ENCODE peak calls at places on chromosomes 2 and 18, in eight cellular contexts. Z, X, T, W, Q, S, K and F are unnamed samples.

GRCh38 chr2:224104668-224105386 is 65.7 kb upstream of the SERPINE2 start:
- DNase-seq in T (no peak), W (no peak), S (no peak), Q (no peak), Z (no peak), X (no peak), K (no peak), F (no peak)

GRCh38 chr2:38246105-38246504 is 131.0 kb downstream of the ATL2 start:
- DNase-seq in S (no peak), Q (no peak), K (no peak), Z (no peak), T (no peak), X (no peak), W (no peak), F (no peak)

GRCh38 chr2:241936457-241937133 is 67.1 kb downstream of the RTP5 start:
- DNase-seq in S (no peak), K (no peak), Q (no peak), Z (no peak), W (no peak), X (peak; percentile 71), T (no peak), F (no peak)

GRCh38 chr2:154394600-154394999 is 303.9 kb upstream of the KCNJ3 start:
- DNase-seq in Z (no peak), T (no peak), Q (no peak), X (no peak), K (no peak), W (no peak), S (no peak), F (no peak)

GRCh38 chr2:48251437-48252148 is 278.4 kb upstream of the STON1 start:
- DNase-seq in S (no peak), X (no peak), Z (no peak), T (no peak), Q (no peak), W (no peak), K (no peak), F (no peak)

GRCh38 chr2:232339121-232340081 is 39.1 kb upstream of the ALPP start:
- DNase-seq in X (peak; percentile 76), W (no peak), T (no peak), Z (no peak), K (no peak), Q (no peak), S (no peak), F (no peak)

GRCh38 chr18:80065705-80066104 is 31.5 kb downstream of the RBFA start:
- DNase-seq in K (no peak), Z (no peak), Q (no peak), X (no peak), S (no peak), W (no peak), T (no peak), F (no peak)

GRCh38 chr2:76613330-76613729 is 902.6 kb upstream of the GCFC2 start:
- DNase-seq in K (peak; percentile 2), S (no peak), Q (no peak), Z (no peak), T (no peak), X (peak; percentile 41), W (no peak), F (no peak)

GRCh38 chr2:9297156-9297555 is 90.5 kb downstream of the ASAP2 start:
- DNase-seq in T (no peak), S (no peak), W (no peak), Z (no peak), Q (no peak), X (no peak), K (no peak), F (peak; percentile 49)

GRCh38 chr2:162828545-162828944 is 10.0 kb downstream of the KCNH7 start:
- DNase-seq in K (no peak), W (peak; percentile 59), S (no peak), T (no peak), Z (no peak), Q (no peak), X (no peak), F (no peak)

GRCh38 chr2:136858656-136859055 is 93.3 kb downstream of the THSD7B start:
- DNase-seq in K (no peak), S (no peak), W (no peak), Q (no peak), Z (no peak), X (no peak), T (no peak), F (no peak)

GRCh38 chr18:11260963-11261441 is 111.6 kb upstream of the PIEZO2 start:
- DNase-seq in K (no peak), W (no peak), T (peak; percentile 6), S (no peak), Z (peak; percentile 88), X (peak; percentile 57), Q (no peak), F (no peak)

GRCh38 chr18:33231474-33232317 is 208.8 kb downstream of the CCDC178 start:
- DNase-seq in Q (peak; percentile 71), S (peak; percentile 75), Z (peak; percentile 92), T (peak; percentile 32), K (peak; percentile 77), X (peak; percentile 92), W (peak; percentile 89), F (peak; percentile 80)

GRCh38 chr2:49255325-49256023 is 101.2 kb upstream of the FSHR start:
- DNase-seq in X (no peak), Z (no peak), W (peak; percentile 10), Q (peak; percentile 6), S (peak; percentile 57), T (no peak), K (no peak), F (no peak)

GRCh38 chr2:26683583-26683982 is 8.9 kb upstream of the KCNK3 start:
- DNase-seq in S (no peak), Z (no peak), T (no peak), W (no peak), K (no peak), Q (no peak), X (no peak), F (no peak)

GRCh38 chr2:240797500-240797895 is 22.5 kb downstream of the KIF1A start:
- DNase-seq in X (no peak), T (no peak), S (no peak), K (no peak), Q (no peak), Z (no peak), W (no peak), F (no peak)

GRCh38 chr2:160469615-160470204 is 23.9 kb downstream of the RBMS1 start:
- DNase-seq in W (no peak), Q (no peak), T (peak; percentile 34), S (peak; percentile 48), X (no peak), K (no peak), Z (no peak), F (no peak)
- H3K27ac ChIP-seq in W (peak overlapping the region; percentile 68), Q (no peak overlapping the region), T (no peak overlapping the region), S (no peak overlapping the region), X (no peak overlapping the region), K (no peak overlapping the region), Z (no peak overlapping the region), F (no peak overlapping the region)

DNA sequence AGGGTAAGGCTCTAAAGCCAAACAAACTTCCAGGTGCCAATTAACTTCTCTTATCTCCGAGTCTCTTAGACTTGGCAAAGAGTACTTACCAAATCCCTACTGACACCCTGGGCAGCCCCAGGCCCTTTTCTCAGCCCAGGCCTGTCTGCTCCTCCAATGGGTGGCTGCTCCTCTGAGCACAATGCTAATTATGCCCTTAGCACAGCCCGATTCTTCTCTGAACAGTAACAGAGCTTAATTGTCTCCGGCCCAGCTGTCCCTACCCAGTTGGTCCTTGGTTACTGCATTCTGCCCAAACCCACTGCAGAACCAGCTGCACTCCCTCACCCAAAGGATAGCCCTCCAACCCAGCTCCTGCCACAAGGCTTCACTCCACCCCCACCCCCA is 110.3 kb downstream of the SMAD7 start:
- DNase-seq in S (no peak), X (no peak), Z (no peak), Q (no peak), K (no peak), T (no peak), W (no peak), F (no peak)
- H3K27ac ChIP-seq in S (peak overlapping the region; percentile 87), X (no peak overlapping the region), Z (no peak overlapping the region), Q (no peak overlapping the region), K (no peak overlapping the region), T (no peak overlapping the region), W (no peak overlapping the region), F (no peak overlapping the region)

GRCh38 chr2:4915348-4915747 is 776.8 kb upstream of the SOX11 start:
- DNase-seq in X (no peak), T (no peak), S (no peak), W (no peak), K (peak; percentile 35), Z (no peak), Q (no peak), F (no peak)

GRCh38 chr2:4914551-4914950 is 777.6 kb upstream of the SOX11 start:
- DNase-seq in K (peak; percentile 61), Q (no peak), X (no peak), Z (no peak), W (peak; percentile 34), T (peak; percentile 2), S (peak; percentile 1), F (peak; percentile 86)

GRCh38 chr2:4903676-4904348 is 788.4 kb upstream of the SOX11 start:
- DNase-seq in X (no peak), Q (no peak), K (no peak), T (no peak), S (no peak), Z (no peak), W (no peak), F (no peak)

DNA sequence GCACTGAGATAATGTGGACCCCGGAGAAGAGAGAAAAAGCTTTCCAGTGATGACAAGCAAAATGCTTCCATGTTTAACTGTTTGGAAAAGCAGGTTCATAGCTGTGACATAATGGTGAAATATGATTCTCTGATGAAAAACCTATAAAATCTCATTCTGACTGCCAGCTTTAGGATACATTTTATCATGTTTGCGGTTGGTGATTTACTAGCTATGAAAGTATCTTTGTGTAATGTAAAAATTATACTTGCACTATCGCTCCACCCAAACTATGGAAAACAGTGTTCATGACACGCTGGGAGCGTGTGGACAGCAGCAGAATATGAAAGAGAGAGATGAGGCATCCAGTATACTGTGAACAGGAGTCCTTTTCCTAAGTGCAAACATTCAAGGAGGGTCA is 782.7 kb upstream of the SOX11 start:
- DNase-seq in W (no peak), X (no peak), T (no peak), Z (no peak), K (no peak), Q (no peak), S (no peak), F (no peak)
- H3K27ac ChIP-seq in W (no peak overlapping the region), X (no peak overlapping the region), T (no peak overlapping the region), Z (no peak overlapping the region), K (no peak overlapping the region), Q (no peak overlapping the region), S (no peak overlapping the region), F (no peak overlapping the region)

GRCh38 chr2:74550231-74550630 is 3.5 kb downstream of the LOXL3 start:
- DNase-seq in X (no peak), Z (no peak), Q (no peak), T (no peak), K (no peak), S (no peak), W (no peak), F (no peak)

GRCh38 chr2:74551530-74551929 is 2.2 kb downstream of the LOXL3 start:
- DNase-seq in K (no peak), S (no peak), X (no peak), Z (no peak), W (no peak), Q (no peak), T (no peak), F (no peak)

GRCh38 chr2:74548285-74548918 is 5.3 kb downstream of the LOXL3 start:
- DNase-seq in S (no peak), X (peak; percentile 51), T (no peak), Q (no peak), W (no peak), Z (peak; percentile 41), K (peak; percentile 29), F (no peak)

GRCh38 chr2:74548919-74549684 is 4.6 kb downstream of the LOXL3 start:
- DNase-seq in K (peak; percentile 38), Z (peak; percentile 85), T (no peak), X (peak; percentile 88), S (peak; percentile 62), W (peak; percentile 87), Q (peak; percentile 32), F (peak; percentile 44)

GRCh38 chr2:74549685-74549971 is 4.1 kb downstream of the LOXL3 start:
- DNase-seq in T (no peak), S (no peak), W (no peak), X (no peak), K (no peak), Q (no peak), Z (no peak), F (no peak)
- H3K27ac ChIP-seq in T (no peak overlapping the region), S (no peak overlapping the region), W (no peak overlapping the region), X (no peak overlapping the region), K (no peak overlapping the region), Q (no peak overlapping the region), Z (no peak overlapping the region), F (no peak overlapping the region)